ENCODE peak calls at places on chromosomes 4 and X, in eight cellular contexts. One of them, this sample, is unnamed.

GRCh38 chr4:83931659-83932058 is 395.8 kb downstream of the GPAT3 start:
- DNase-seq in bronchial epithelial cell: no peak
- DNase-seq in CD8-positive, alpha-beta memory T cell: no peak
- DNase-seq in HFF-Myc: no peak
- DNase-seq in lung: no peak
- DNase-seq in transverse colon: no peak
- DNase-seq in SJSA1: no peak
- DNase-seq in psoas muscle: no peak
- DNase-seq in this sample: no peak

GRCh38 chr4:161696957-161697356 is 466.8 kb downstream of the FSTL5 start:
- DNase-seq in SJSA1: no peak
- DNase-seq in bronchial epithelial cell: peak
- DNase-seq in psoas muscle: no peak
- DNase-seq in lung: no peak
- DNase-seq in transverse colon: no peak
- DNase-seq in HFF-Myc: no peak
- DNase-seq in CD8-positive, alpha-beta memory T cell: no peak
- DNase-seq in this sample: no peak

GRCh38 chr4:6693274-6694176 is at the start of gene S100P:
- DNase-seq in transverse colon: peak
- DNase-seq in lung: no peak
- DNase-seq in SJSA1: no peak
- DNase-seq in psoas muscle: no peak
- DNase-seq in bronchial epithelial cell: no peak
- DNase-seq in HFF-Myc: no peak
- DNase-seq in CD8-positive, alpha-beta memory T cell: no peak
- DNase-seq in this sample: no peak

GRCh38 chr4:104491396-104491821 is 3.3 kb downstream of the CXXC4 start:
- DNase-seq in lung: no peak
- DNase-seq in transverse colon: peak
- DNase-seq in CD8-positive, alpha-beta memory T cell: peak
- DNase-seq in bronchial epithelial cell: no peak
- DNase-seq in psoas muscle: peak
- DNase-seq in SJSA1: peak
- DNase-seq in HFF-Myc: no peak
- DNase-seq in this sample: peak

GRCh38 chrX:111040377-111041017 is 55.5 kb upstream of the PAK3 start:
- DNase-seq in HFF-Myc: no peak
- DNase-seq in lung: no peak
- DNase-seq in transverse colon: no peak
- DNase-seq in psoas muscle: no peak
- DNase-seq in bronchial epithelial cell: peak
- DNase-seq in CD8-positive, alpha-beta memory T cell: no peak
- DNase-seq in SJSA1: no peak
- DNase-seq in this sample: no peak

GRCh38 chr4:26434030-26434639 is 56.1 kb downstream of the CCKAR start:
- DNase-seq in bronchial epithelial cell: peak
- DNase-seq in lung: no peak
- DNase-seq in HFF-Myc: no peak
- DNase-seq in CD8-positive, alpha-beta memory T cell: no peak
- DNase-seq in transverse colon: no peak
- DNase-seq in psoas muscle: no peak
- DNase-seq in SJSA1: no peak
- DNase-seq in this sample: no peak

GRCh38 chrX:97308161-97308560 is 424.5 kb downstream of the RPA4 start:
- DNase-seq in HFF-Myc: no peak
- DNase-seq in lung: no peak
- DNase-seq in SJSA1: no peak
- DNase-seq in psoas muscle: no peak
- DNase-seq in CD8-positive, alpha-beta memory T cell: no peak
- DNase-seq in transverse colon: no peak
- DNase-seq in bronchial epithelial cell: no peak
- DNase-seq in this sample: no peak

GRCh38 chr4:646460-646859 is 21.1 kb downstream of the PDE6B start:
- DNase-seq in transverse colon: no peak
- DNase-seq in bronchial epithelial cell: no peak
- DNase-seq in psoas muscle: peak
- DNase-seq in HFF-Myc: no peak
- DNase-seq in SJSA1: no peak
- DNase-seq in CD8-positive, alpha-beta memory T cell: no peak
- DNase-seq in lung: no peak
- DNase-seq in this sample: peak

GRCh38 chrX:23501974-23502373 is 165.3 kb upstream of the PRDX4 start:
- DNase-seq in bronchial epithelial cell: no peak
- DNase-seq in psoas muscle: no peak
- DNase-seq in HFF-Myc: no peak
- DNase-seq in lung: no peak
- DNase-seq in SJSA1: no peak
- DNase-seq in transverse colon: no peak
- DNase-seq in CD8-positive, alpha-beta memory T cell: no peak
- DNase-seq in this sample: no peak

GRCh38 chr4:43360296-43360695 is 467.8 kb downstream of the GRXCR1 start:
- DNase-seq in bronchial epithelial cell: peak
- DNase-seq in psoas muscle: no peak
- DNase-seq in SJSA1: no peak
- DNase-seq in CD8-positive, alpha-beta memory T cell: no peak
- DNase-seq in transverse colon: no peak
- DNase-seq in HFF-Myc: no peak
- DNase-seq in lung: no peak
- DNase-seq in this sample: no peak

GRCh38 chr4:184355111-184355604 is 119.2 kb downstream of the IRF2 start:
- DNase-seq in lung: peak
- DNase-seq in bronchial epithelial cell: peak
- DNase-seq in HFF-Myc: peak
- DNase-seq in transverse colon: no peak
- DNase-seq in SJSA1: peak
- DNase-seq in psoas muscle: no peak
- DNase-seq in CD8-positive, alpha-beta memory T cell: no peak
- DNase-seq in this sample: no peak

GRCh38 chrX:632391-633042 is 1.9 kb downstream of the SHOX start:
- DNase-seq in psoas muscle: no peak
- DNase-seq in CD8-positive, alpha-beta memory T cell: no peak
- DNase-seq in lung: no peak
- DNase-seq in HFF-Myc: no peak
- DNase-seq in transverse colon: no peak
- DNase-seq in bronchial epithelial cell: no peak
- DNase-seq in SJSA1: no peak
- DNase-seq in this sample: no peak

GRCh38 chr4:62117879-62118278 is 917.8 kb downstream of the ADGRL3 start:
- DNase-seq in psoas muscle: no peak
- DNase-seq in CD8-positive, alpha-beta memory T cell: no peak
- DNase-seq in HFF-Myc: no peak
- DNase-seq in bronchial epithelial cell: no peak
- DNase-seq in lung: no peak
- DNase-seq in SJSA1: no peak
- DNase-seq in transverse colon: no peak
- DNase-seq in this sample: no peak

GRCh38 chrX:25052798-25053534 is 37.2 kb upstream of the ARX start:
- DNase-seq in psoas muscle: no peak
- DNase-seq in SJSA1: no peak
- DNase-seq in transverse colon: no peak
- DNase-seq in lung: no peak
- DNase-seq in HFF-Myc: no peak
- DNase-seq in CD8-positive, alpha-beta memory T cell: no peak
- DNase-seq in bronchial epithelial cell: no peak
- DNase-seq in this sample: no peak

GRCh38 chr4:152102184-152103000 is 341.6 kb upstream of the GATB start:
- DNase-seq in transverse colon: no peak
- DNase-seq in psoas muscle: no peak
- DNase-seq in SJSA1: peak
- DNase-seq in bronchial epithelial cell: peak
- DNase-seq in CD8-positive, alpha-beta memory T cell: no peak
- DNase-seq in HFF-Myc: no peak
- DNase-seq in lung: no peak
- DNase-seq in this sample: no peak

GRCh38 chrX:71532078-71532752 is 689 bp upstream of the OGT start:
- DNase-seq in SJSA1: peak
- DNase-seq in bronchial epithelial cell: peak
- DNase-seq in psoas muscle: no peak
- DNase-seq in CD8-positive, alpha-beta memory T cell: peak
- DNase-seq in HFF-Myc: no peak
- DNase-seq in transverse colon: peak
- DNase-seq in lung: no peak
- DNase-seq in this sample: no peak

GRCh38 chrX:68839771-68840170 is 10.9 kb downstream of the EFNB1 start:
- DNase-seq in SJSA1: no peak
- DNase-seq in psoas muscle: no peak
- DNase-seq in HFF-Myc: no peak
- DNase-seq in CD8-positive, alpha-beta memory T cell: no peak
- DNase-seq in transverse colon: no peak
- DNase-seq in bronchial epithelial cell: no peak
- DNase-seq in lung: no peak
- DNase-seq in this sample: no peak

GRCh38 chr4:48085821-48086602 is 48.0 kb downstream of the TXK start:
- DNase-seq in CD8-positive, alpha-beta memory T cell: no peak
- DNase-seq in HFF-Myc: no peak
- DNase-seq in psoas muscle: no peak
- DNase-seq in SJSA1: no peak
- DNase-seq in bronchial epithelial cell: no peak
- DNase-seq in transverse colon: no peak
- DNase-seq in lung: no peak
- DNase-seq in this sample: no peak

GRCh38 chr4:91116861-91117260 is 989.7 kb downstream of the CCSER1 start:
- DNase-seq in SJSA1: no peak
- DNase-seq in bronchial epithelial cell: peak
- DNase-seq in HFF-Myc: no peak
- DNase-seq in psoas muscle: no peak
- DNase-seq in transverse colon: no peak
- DNase-seq in lung: no peak
- DNase-seq in CD8-positive, alpha-beta memory T cell: no peak
- DNase-seq in this sample: no peak

GRCh38 chr4:160136021-160136420 is 1033.1 kb downstream of the RAPGEF2 start:
- DNase-seq in HFF-Myc: no peak
- DNase-seq in psoas muscle: no peak
- DNase-seq in CD8-positive, alpha-beta memory T cell: no peak
- DNase-seq in SJSA1: no peak
- DNase-seq in transverse colon: no peak
- DNase-seq in bronchial epithelial cell: peak
- DNase-seq in lung: no peak
- DNase-seq in this sample: no peak

GRCh38 chr4:38803833-38804653 is 548 bp downstream of the TLR1 start:
- DNase-seq in HFF-Myc: no peak
- DNase-seq in psoas muscle: no peak
- DNase-seq in SJSA1: no peak
- DNase-seq in lung: no peak
- DNase-seq in CD8-positive, alpha-beta memory T cell: no peak
- DNase-seq in bronchial epithelial cell: no peak
- DNase-seq in transverse colon: no peak
- DNase-seq in this sample: no peak
- H3K4me3 ChIP-seq in HFF-Myc: no peak
- H3K4me3 ChIP-seq in psoas muscle: peak
- H3K4me3 ChIP-seq in SJSA1: no peak
- H3K4me3 ChIP-seq in lung: peak
- H3K4me3 ChIP-seq in CD8-positive, alpha-beta memory T cell: peak
- H3K4me3 ChIP-seq in bronchial epithelial cell: no peak
- H3K4me3 ChIP-seq in transverse colon: peak
- H3K4me3 ChIP-seq in this sample: peak

DNA sequence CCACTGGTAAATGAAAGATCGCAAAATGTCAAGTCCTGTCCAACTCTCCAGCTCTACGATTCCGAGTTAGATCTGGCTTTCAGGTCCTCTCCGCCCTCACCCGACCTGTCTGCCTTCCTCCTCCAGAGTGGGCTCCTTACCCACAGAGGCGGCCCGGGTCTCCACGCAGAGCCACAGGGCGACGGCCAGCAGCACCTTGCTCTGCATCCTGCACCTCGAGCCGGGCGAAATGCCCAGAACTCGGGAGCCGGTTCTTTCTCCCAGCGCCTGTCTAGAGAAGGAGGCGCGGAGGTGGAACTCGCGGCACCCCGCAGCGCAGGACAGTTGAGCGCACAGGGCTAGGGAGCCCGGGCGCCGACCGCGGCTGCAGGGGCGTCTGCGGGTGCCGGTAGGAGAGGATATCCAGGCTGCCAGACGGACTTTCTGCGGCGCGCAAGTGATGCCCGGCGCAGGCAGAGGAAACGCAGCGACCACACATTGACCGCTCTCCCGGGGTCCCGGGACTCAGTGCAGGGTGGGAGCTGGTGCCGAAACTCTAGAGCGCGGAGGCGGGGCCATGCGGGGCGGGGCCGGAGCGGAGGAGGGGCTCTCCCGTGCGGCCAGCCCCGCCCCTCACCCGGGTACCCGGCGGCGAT is at the start of gene KDR:
- DNase-seq in transverse colon: no peak
- DNase-seq in psoas muscle: peak
- DNase-seq in bronchial epithelial cell: no peak
- DNase-seq in lung: peak
- DNase-seq in CD8-positive, alpha-beta memory T cell: no peak
- DNase-seq in SJSA1: no peak
- DNase-seq in HFF-Myc: no peak
- DNase-seq in this sample: peak
- H3K4me3 ChIP-seq in transverse colon: peak
- H3K4me3 ChIP-seq in psoas muscle: peak
- H3K4me3 ChIP-seq in bronchial epithelial cell: peak
- H3K4me3 ChIP-seq in lung: peak
- H3K4me3 ChIP-seq in CD8-positive, alpha-beta memory T cell: no peak
- H3K4me3 ChIP-seq in SJSA1: no peak
- H3K4me3 ChIP-seq in HFF-Myc: peak
- H3K4me3 ChIP-seq in this sample: peak

GRCh38 chr4:7778524-7779193 is 161.0 kb downstream of the AFAP1 start:
- DNase-seq in lung: no peak
- DNase-seq in HFF-Myc: no peak
- DNase-seq in psoas muscle: no peak
- DNase-seq in CD8-positive, alpha-beta memory T cell: no peak
- DNase-seq in transverse colon: no peak
- DNase-seq in bronchial epithelial cell: no peak
- DNase-seq in SJSA1: peak
- DNase-seq in this sample: no peak
- H3K4me3 ChIP-seq in lung: no peak
- H3K4me3 ChIP-seq in HFF-Myc: no peak
- H3K4me3 ChIP-seq in psoas muscle: no peak
- H3K4me3 ChIP-seq in CD8-positive, alpha-beta memory T cell: no peak
- H3K4me3 ChIP-seq in transverse colon: no peak
- H3K4me3 ChIP-seq in bronchial epithelial cell: no peak
- H3K4me3 ChIP-seq in SJSA1: peak
- H3K4me3 ChIP-seq in this sample: peak

GRCh38 chr4:68751138-68751537 is 64.7 kb upstream of the UGT2B10 start:
- DNase-seq in bronchial epithelial cell: no peak
- DNase-seq in transverse colon: no peak
- DNase-seq in psoas muscle: no peak
- DNase-seq in SJSA1: no peak
- DNase-seq in lung: no peak
- DNase-seq in HFF-Myc: no peak
- DNase-seq in CD8-positive, alpha-beta memory T cell: no peak
- DNase-seq in this sample: no peak

GRCh38 chr4:68748181-68748981 is 67.4 kb upstream of the UGT2B10 start:
- DNase-seq in transverse colon: no peak
- DNase-seq in SJSA1: peak
- DNase-seq in bronchial epithelial cell: peak
- DNase-seq in psoas muscle: no peak
- DNase-seq in lung: no peak
- DNase-seq in CD8-positive, alpha-beta memory T cell: no peak
- DNase-seq in HFF-Myc: no peak
- DNase-seq in this sample: no peak

DNA sequence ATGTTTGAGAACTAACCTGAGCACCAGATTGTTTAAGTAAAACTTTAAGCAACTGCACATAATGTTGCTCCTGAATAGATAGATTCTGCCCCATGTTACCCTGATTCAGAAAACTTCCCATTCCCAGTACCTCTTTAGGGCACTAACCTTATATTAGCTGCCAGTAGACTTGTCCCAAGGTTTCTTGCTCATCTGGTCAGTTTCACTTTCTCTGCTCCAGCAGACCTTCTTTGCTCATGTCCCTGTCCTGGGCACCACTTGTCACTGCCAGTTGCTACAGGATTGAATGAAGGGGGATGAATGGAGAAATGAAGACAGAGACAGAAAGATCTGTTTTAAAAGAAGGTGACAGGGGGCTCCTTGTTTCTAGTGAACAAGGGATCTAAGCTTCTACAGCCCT is 65.2 kb upstream of the UGT2B10 start:
- DNase-seq in psoas muscle: no peak
- DNase-seq in SJSA1: no peak
- DNase-seq in CD8-positive, alpha-beta memory T cell: no peak
- DNase-seq in HFF-Myc: no peak
- DNase-seq in lung: no peak
- DNase-seq in transverse colon: no peak
- DNase-seq in bronchial epithelial cell: no peak
- DNase-seq in this sample: no peak
- H3K4me3 ChIP-seq in psoas muscle: no peak
- H3K4me3 ChIP-seq in SJSA1: no peak
- H3K4me3 ChIP-seq in CD8-positive, alpha-beta memory T cell: no peak
- H3K4me3 ChIP-seq in HFF-Myc: no peak
- H3K4me3 ChIP-seq in lung: no peak
- H3K4me3 ChIP-seq in transverse colon: no peak
- H3K4me3 ChIP-seq in bronchial epithelial cell: no peak
- H3K4me3 ChIP-seq in this sample: no peak